ENCODE peak calls at places on chromosomes 12 and 14, in five cellular contexts. One of them, this sample, is unnamed.
A peak's percentile ranks its signal among the peaks of the same experiment; 100 is the strongest.

GRCh38 chr12:42482086-42482819 is 107.3 kb downstream of the PRICKLE1 start:
- DNase-seq in tibial artery: peak; percentile 32
- DNase-seq in neuronal stem cell: no peak
- DNase-seq in brain microvascular endothelial cell: peak; percentile 37
- DNase-seq in GM23248: peak; percentile 56
- DNase-seq in this sample: peak; percentile 49

GRCh38 chr14:67232066-67232465 is 9.2 kb upstream of the PALS1 start:
- DNase-seq in tibial artery: no peak
- DNase-seq in GM23248: no peak
- DNase-seq in brain microvascular endothelial cell: no peak
- DNase-seq in neuronal stem cell: no peak
- DNase-seq in this sample: no peak

GRCh38 chr14:39426605-39427004 is 5.6 kb downstream of the FBXO33 start:
- DNase-seq in tibial artery: no peak
- DNase-seq in neuronal stem cell: no peak
- DNase-seq in brain microvascular endothelial cell: peak; percentile 9
- DNase-seq in GM23248: peak; percentile 80
- DNase-seq in this sample: peak; percentile 53

GRCh38 chr12:48810817-48811453 is 7.4 kb upstream of the CACNB3 start:
- DNase-seq in neuronal stem cell: no peak
- DNase-seq in GM23248: peak; percentile 94
- DNase-seq in tibial artery: no peak
- DNase-seq in brain microvascular endothelial cell: peak; percentile 89
- DNase-seq in this sample: peak; percentile 68

GRCh38 chr12:83156800-83157199 is 470.1 kb downstream of the TMTC2 start:
- DNase-seq in tibial artery: no peak
- DNase-seq in GM23248: no peak
- DNase-seq in neuronal stem cell: no peak
- DNase-seq in brain microvascular endothelial cell: no peak
- DNase-seq in this sample: no peak

GRCh38 chr12:49161092-49161795 is 27.6 kb downstream of the TUBA1A start:
- DNase-seq in neuronal stem cell: no peak
- DNase-seq in GM23248: no peak
- DNase-seq in brain microvascular endothelial cell: no peak
- DNase-seq in tibial artery: no peak
- DNase-seq in this sample: no peak

GRCh38 chr12:12072064-12072760 is 1.5 kb downstream of the BCL2L14 start:
- DNase-seq in tibial artery: no peak
- DNase-seq in neuronal stem cell: no peak
- DNase-seq in GM23248: no peak
- DNase-seq in brain microvascular endothelial cell: no peak
- DNase-seq in this sample: no peak

GRCh38 chr12:110550981-110551380 is 32.1 kb downstream of the PPTC7 start:
- DNase-seq in GM23248: no peak
- DNase-seq in brain microvascular endothelial cell: no peak
- DNase-seq in neuronal stem cell: no peak
- DNase-seq in tibial artery: no peak
- DNase-seq in this sample: no peak

GRCh38 chr12:105322070-105322469 is 8.4 kb upstream of the C12orf75 start:
- DNase-seq in GM23248: peak; percentile 94
- DNase-seq in neuronal stem cell: no peak
- DNase-seq in brain microvascular endothelial cell: no peak
- DNase-seq in tibial artery: peak; percentile 54
- DNase-seq in this sample: no peak

GRCh38 chr12:54352891-54353874 is 11.1 kb downstream of the GPR84 start:
- DNase-seq in tibial artery: no peak
- DNase-seq in brain microvascular endothelial cell: no peak
- DNase-seq in neuronal stem cell: peak; percentile 30
- DNase-seq in GM23248: peak; percentile 74
- DNase-seq in this sample: no peak

GRCh38 chr12:81465191-81465590 is 294.0 kb downstream of the PPFIA2 start:
- DNase-seq in GM23248: no peak
- DNase-seq in neuronal stem cell: no peak
- DNase-seq in brain microvascular endothelial cell: no peak
- DNase-seq in tibial artery: no peak
- DNase-seq in this sample: no peak

GRCh38 chr12:49671051-49671765 is 36.0 kb downstream of the FMNL3 start:
- DNase-seq in GM23248: no peak
- DNase-seq in tibial artery: no peak
- DNase-seq in neuronal stem cell: no peak
- DNase-seq in brain microvascular endothelial cell: no peak
- DNase-seq in this sample: no peak

GRCh38 chr14:103522649-103523582 is at the start of gene CKB:
- DNase-seq in brain microvascular endothelial cell: peak; percentile 22
- DNase-seq in neuronal stem cell: peak; percentile 74
- DNase-seq in tibial artery: no peak
- DNase-seq in GM23248: peak; percentile 82
- DNase-seq in this sample: peak; percentile 64

GRCh38 chr14:103243764-103244737 is 90.0 kb upstream of the EIF5 start:
- DNase-seq in tibial artery: no peak
- DNase-seq in GM23248: no peak
- DNase-seq in brain microvascular endothelial cell: no peak
- DNase-seq in neuronal stem cell: no peak
- DNase-seq in this sample: peak; percentile 41

GRCh38 chr12:42987216-42987631 is 397.7 kb upstream of the PRICKLE1 start:
- DNase-seq in tibial artery: no peak
- DNase-seq in brain microvascular endothelial cell: no peak
- DNase-seq in neuronal stem cell: no peak
- DNase-seq in GM23248: no peak
- DNase-seq in this sample: no peak

GRCh38 chr12:84136862-84137367 is 775.7 kb downstream of the SLC6A15 start:
- DNase-seq in neuronal stem cell: no peak
- DNase-seq in tibial artery: no peak
- DNase-seq in brain microvascular endothelial cell: peak; percentile 64
- DNase-seq in GM23248: peak; percentile 57
- DNase-seq in this sample: peak; percentile 87

GRCh38 chr12:16349132-16349463 is 1.7 kb downstream of the MGST1 start:
- DNase-seq in neuronal stem cell: no peak
- DNase-seq in brain microvascular endothelial cell: peak; percentile 95
- DNase-seq in GM23248: peak; percentile 98
- DNase-seq in tibial artery: peak; percentile 83
- DNase-seq in this sample: peak; percentile 90

GRCh38 chr12:132081423-132081822 is 62.7 kb downstream of the DDX51 start:
- DNase-seq in GM23248: no peak
- DNase-seq in neuronal stem cell: no peak
- DNase-seq in brain microvascular endothelial cell: no peak
- DNase-seq in tibial artery: no peak
- DNase-seq in this sample: no peak

GRCh38 chr12:47221256-47222023 is 141.7 kb upstream of the AMIGO2 start:
- DNase-seq in GM23248: no peak
- DNase-seq in neuronal stem cell: no peak
- DNase-seq in tibial artery: no peak
- DNase-seq in brain microvascular endothelial cell: no peak
- DNase-seq in this sample: no peak

GRCh38 chr12:29889737-29890136 is 106.0 kb upstream of the TMTC1 start:
- DNase-seq in brain microvascular endothelial cell: peak; percentile 20
- DNase-seq in neuronal stem cell: peak; percentile 49
- DNase-seq in GM23248: peak; percentile 53
- DNase-seq in tibial artery: peak; percentile 60
- DNase-seq in this sample: peak; percentile 55

GRCh38 chr12:74468401-74468800 is 69.2 kb upstream of the ATXN7L3B start:
- DNase-seq in neuronal stem cell: no peak
- DNase-seq in brain microvascular endothelial cell: no peak
- DNase-seq in tibial artery: no peak
- DNase-seq in GM23248: no peak
- DNase-seq in this sample: no peak

GRCh38 chr14:77043177-77043983 is 14.9 kb upstream of the IRF2BPL start:
- DNase-seq in tibial artery: peak; percentile 57
- DNase-seq in GM23248: peak; percentile 95
- DNase-seq in neuronal stem cell: no peak
- DNase-seq in brain microvascular endothelial cell: peak; percentile 59
- DNase-seq in this sample: peak; percentile 60

GRCh38 chr14:91371011-91371989 is 46.3 kb downstream of the CCDC88C start:
- DNase-seq in GM23248: no peak
- DNase-seq in neuronal stem cell: no peak
- DNase-seq in tibial artery: no peak
- DNase-seq in brain microvascular endothelial cell: no peak
- DNase-seq in this sample: no peak

GRCh38 chr12:442235-442884 is 17.4 kb upstream of the B4GALNT3 start:
- DNase-seq in tibial artery: no peak
- DNase-seq in GM23248: peak; percentile 62
- DNase-seq in brain microvascular endothelial cell: peak; percentile 51
- DNase-seq in neuronal stem cell: peak; percentile 74
- DNase-seq in this sample: peak; percentile 57

GRCh38 chr12:6039894-6040601 is 84.4 kb downstream of the VWF start:
- DNase-seq in GM23248: peak; percentile 82
- DNase-seq in tibial artery: peak; percentile 44
- DNase-seq in brain microvascular endothelial cell: peak; percentile 59
- DNase-seq in neuronal stem cell: no peak
- DNase-seq in this sample: peak; percentile 75

GRCh38 chr12:53004582-53004981 is 1.7 kb upstream of the EIF4B start:
- DNase-seq in tibial artery: no peak
- DNase-seq in brain microvascular endothelial cell: no peak
- DNase-seq in GM23248: peak; percentile 25
- DNase-seq in neuronal stem cell: no peak
- DNase-seq in this sample: peak; percentile 15

DNA sequence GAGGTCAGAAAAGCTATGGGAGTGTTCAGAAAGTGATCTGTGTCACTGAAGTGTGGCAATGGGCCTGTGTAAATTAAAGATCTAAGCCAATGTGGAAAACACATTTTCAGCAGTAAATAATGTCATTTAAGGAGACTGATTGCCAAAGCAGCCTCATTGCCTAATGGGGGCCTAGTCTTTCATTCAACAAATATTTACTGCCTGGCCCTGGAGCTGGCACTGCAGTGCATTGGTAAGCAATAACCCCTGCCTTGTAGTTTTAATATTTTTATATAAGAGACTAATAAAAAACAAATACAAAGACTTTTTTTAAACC is 326.6 kb downstream of the BTG1 start:
- DNase-seq in brain microvascular endothelial cell: no peak
- DNase-seq in GM23248: no peak
- DNase-seq in neuronal stem cell: no peak
- DNase-seq in tibial artery: peak; percentile 54
- DNase-seq in this sample: no peak
- H3K4me3 ChIP-seq in brain microvascular endothelial cell: no peak overlapping the region
- H3K4me3 ChIP-seq in GM23248: no peak overlapping the region
- H3K4me3 ChIP-seq in neuronal stem cell: no peak overlapping the region
- H3K4me3 ChIP-seq in tibial artery: no peak overlapping the region
- H3K4me3 ChIP-seq in this sample: no peak overlapping the region

DNA sequence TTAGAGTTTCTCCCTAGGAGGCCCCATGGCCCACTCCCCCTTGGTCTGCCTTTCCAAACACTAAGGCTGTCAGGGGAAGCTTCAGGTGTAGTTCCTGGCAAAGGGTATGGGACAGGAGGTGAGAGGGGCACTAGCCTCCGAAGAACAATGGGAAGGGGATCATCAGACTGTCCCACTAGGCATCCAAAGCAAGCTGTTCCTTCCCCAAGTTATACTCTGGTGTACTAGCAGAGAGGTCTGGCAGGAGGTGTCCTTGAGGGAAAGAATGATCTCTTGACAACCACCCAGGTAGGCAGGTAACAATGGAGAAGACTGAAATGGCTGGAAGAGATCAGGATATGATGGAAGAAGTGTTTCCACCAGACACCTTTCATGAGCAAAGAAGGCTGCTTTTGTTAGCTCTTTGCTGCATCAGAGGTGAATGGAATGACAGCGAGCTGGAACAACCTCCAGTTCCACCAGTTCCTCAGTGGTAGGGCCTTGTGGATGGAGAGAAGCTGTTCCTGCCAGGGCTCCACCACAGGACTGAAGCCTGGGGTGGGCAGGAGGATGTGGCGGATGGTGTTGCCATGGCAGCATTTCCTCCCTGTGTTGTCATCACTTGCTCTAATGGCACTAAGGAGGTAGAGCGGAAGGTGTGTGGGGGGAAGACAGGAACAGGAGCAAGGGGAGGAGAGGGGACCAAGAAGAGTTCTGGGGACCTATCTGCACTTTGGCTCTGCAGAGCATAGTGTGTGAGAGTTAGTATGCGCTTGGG is 2.3 kb upstream of the AGAP2 start:
- DNase-seq in tibial artery: no peak
- DNase-seq in GM23248: no peak
- DNase-seq in neuronal stem cell: no peak
- DNase-seq in brain microvascular endothelial cell: no peak
- DNase-seq in this sample: no peak
- H3K4me3 ChIP-seq in tibial artery: no peak overlapping the region
- H3K4me3 ChIP-seq in GM23248: no peak overlapping the region
- H3K4me3 ChIP-seq in neuronal stem cell: peak overlapping the region; percentile 45
- H3K4me3 ChIP-seq in brain microvascular endothelial cell: no peak overlapping the region
- H3K4me3 ChIP-seq in this sample: no peak overlapping the region

DNA sequence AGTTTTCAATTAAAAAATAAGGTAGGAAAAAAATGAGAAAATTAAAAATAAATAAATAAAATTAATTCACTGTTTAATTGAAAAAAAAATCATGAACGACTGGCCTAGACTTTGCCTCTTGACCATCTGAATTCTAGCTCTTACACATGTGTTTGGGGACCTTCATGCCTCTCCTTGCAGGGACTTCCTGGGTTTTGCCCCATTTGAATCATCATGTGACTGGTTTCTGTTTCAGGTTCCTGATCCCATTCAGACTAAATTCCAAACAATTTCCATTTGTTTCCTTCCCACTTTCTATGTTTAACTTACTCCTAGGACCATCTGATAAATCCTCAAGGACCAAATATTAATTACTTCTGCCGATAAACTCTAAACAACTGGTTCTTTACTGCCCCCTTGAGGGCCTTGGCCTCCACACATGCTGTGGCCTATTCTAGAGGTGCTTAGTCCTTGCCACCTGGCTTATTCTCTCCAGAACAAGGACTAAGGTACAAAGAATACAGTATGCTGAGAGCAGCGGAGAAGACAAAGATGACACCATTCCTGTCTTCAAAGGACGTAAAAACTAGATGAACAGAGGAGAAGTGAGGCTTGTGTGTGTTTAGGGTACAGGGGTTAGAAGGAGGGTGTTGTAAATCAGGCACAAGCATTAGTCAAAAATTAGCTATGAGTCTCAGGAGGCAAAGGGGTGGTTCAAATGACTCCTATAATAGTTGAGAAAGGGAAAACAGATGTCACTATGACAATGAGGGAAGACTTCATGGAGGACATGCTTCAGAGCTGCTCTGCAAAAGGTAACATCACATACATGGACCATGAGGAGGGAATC is 125.8 kb upstream of the AVPR1A start:
- DNase-seq in GM23248: peak; percentile 51
- DNase-seq in neuronal stem cell: peak; percentile 40
- DNase-seq in brain microvascular endothelial cell: peak; percentile 60
- DNase-seq in tibial artery: no peak
- DNase-seq in this sample: peak; percentile 64
- H3K4me3 ChIP-seq in GM23248: no peak overlapping the region
- H3K4me3 ChIP-seq in neuronal stem cell: no peak overlapping the region
- H3K4me3 ChIP-seq in brain microvascular endothelial cell: no peak overlapping the region
- H3K4me3 ChIP-seq in tibial artery: no peak overlapping the region
- H3K4me3 ChIP-seq in this sample: no peak overlapping the region

GRCh38 chr14:105367116-105368031 is 31.0 kb upstream of the TEX22 start:
- DNase-seq in GM23248: no peak
- DNase-seq in tibial artery: no peak
- DNase-seq in neuronal stem cell: no peak
- DNase-seq in brain microvascular endothelial cell: no peak
- DNase-seq in this sample: no peak

GRCh38 chr14:105366386-105367074 is 31.8 kb upstream of the TEX22 start:
- DNase-seq in neuronal stem cell: no peak
- DNase-seq in brain microvascular endothelial cell: no peak
- DNase-seq in GM23248: no peak
- DNase-seq in tibial artery: no peak
- DNase-seq in this sample: no peak

GRCh38 chr14:105365101-105365500 is 33.2 kb upstream of the TEX22 start:
- DNase-seq in tibial artery: no peak
- DNase-seq in brain microvascular endothelial cell: no peak
- DNase-seq in neuronal stem cell: no peak
- DNase-seq in GM23248: no peak
- DNase-seq in this sample: no peak

GRCh38 chr14:105364100-105364708 is 34.1 kb upstream of the TEX22 start:
- DNase-seq in neuronal stem cell: no peak
- DNase-seq in tibial artery: no peak
- DNase-seq in brain microvascular endothelial cell: peak; percentile 28
- DNase-seq in GM23248: peak; percentile 93
- DNase-seq in this sample: peak; percentile 59

GRCh38 chr14:105365681-105366080 is 32.7 kb upstream of the TEX22 start:
- DNase-seq in neuronal stem cell: no peak
- DNase-seq in brain microvascular endothelial cell: no peak
- DNase-seq in tibial artery: no peak
- DNase-seq in GM23248: no peak
- DNase-seq in this sample: no peak
- H3K4me3 ChIP-seq in neuronal stem cell: no peak overlapping the region
- H3K4me3 ChIP-seq in brain microvascular endothelial cell: no peak overlapping the region
- H3K4me3 ChIP-seq in tibial artery: no peak overlapping the region
- H3K4me3 ChIP-seq in GM23248: no peak overlapping the region
- H3K4me3 ChIP-seq in this sample: no peak overlapping the region